ENCODE peak calls at places on chromosomes 2 and 18, in ten cellular contexts. S, U, R, D, V, E, T, P, M and B are unnamed samples.
A peak's percentile ranks its signal among the peaks of the same experiment; 100 is the strongest.

GRCh38 chr2:136206613-136207012 is 88.7 kb upstream of the CXCR4 start:
- DNase-seq in E (no peak), P (no peak), D (peak; percentile 64), S (no peak), R (no peak), V (no peak), T (no peak), U (peak; percentile 1), M (no peak), B (no peak)

GRCh38 chr2:109660046-109660860 is 46.1 kb downstream of the SOWAHC start:
- DNase-seq in P (no peak), E (no peak), V (no peak), M (no peak), S (no peak), R (no peak), D (no peak), T (no peak), U (no peak), B (no peak)

GRCh38 chr2:207167129-207167923 is 1.6 kb upstream of the KLF7 start:
- DNase-seq in S (no peak), D (no peak), E (no peak), M (no peak), T (no peak), R (peak; percentile 27), U (no peak), P (no peak), V (no peak), B (no peak)

GRCh38 chr18:48017625-48018024 is 87.2 kb upstream of the SMAD2 start:
- DNase-seq in T (no peak), R (no peak), D (no peak), E (no peak), V (no peak), P (no peak), S (no peak), M (no peak), U (no peak), B (no peak)

GRCh38 chr2:9800975-9801723 is 42.1 kb upstream of the TAF1B start:
- DNase-seq in S (peak; percentile 20), D (no peak), U (no peak), V (no peak), M (peak; percentile 55), R (no peak), E (peak; percentile 56), P (no peak), T (no peak), B (peak; percentile 75)

GRCh38 chr2:165698621-165698946 is 95.5 kb downstream of the GALNT3 start:
- DNase-seq in E (no peak), U (peak; percentile 5), V (no peak), M (no peak), T (peak; percentile 42), S (no peak), P (peak; percentile 25), D (peak; percentile 63), R (peak; percentile 48), B (no peak)

GRCh38 chr18:8176105-8176504 is 433.1 kb upstream of the RAB12 start:
- DNase-seq in R (no peak), P (no peak), M (no peak), S (no peak), U (no peak), D (no peak), V (no peak), T (no peak), E (no peak), B (no peak)

GRCh38 chr2:55524884-55525437 is 5.4 kb downstream of the CFAP36 start:
- DNase-seq in T (no peak), R (no peak), U (no peak), P (peak; percentile 36), S (no peak), E (no peak), V (no peak), M (no peak), D (no peak), B (no peak)

GRCh38 chr2:239041062-239041461 is 193.2 kb downstream of the TWIST2 start:
- DNase-seq in T (no peak), P (no peak), V (no peak), R (no peak), S (no peak), D (no peak), U (no peak), E (no peak), M (no peak), B (no peak)

GRCh38 chr2:197024206-197024605 is 97.7 kb upstream of the PGAP1 start:
- DNase-seq in S (no peak), M (no peak), V (no peak), R (no peak), E (no peak), U (no peak), P (no peak), T (no peak), D (peak; percentile 47), B (no peak)